ENCODE peak calls at places on chromosomes 13 and 19, in four cellular contexts. E, S, B and W are unnamed samples.
A peak's percentile ranks its signal among the peaks of the same experiment; 100 is the strongest.

GRCh38 chr19:5143471-5144411 is 174.8 kb downstream of the KDM4B start:
- DNase-seq in E (no peak), S (no peak), B (no peak), W (no peak)

GRCh38 chr19:13122980-13123957 is 5.2 kb downstream of the NACC1 start:
- DNase-seq in E (no peak), S (no peak), B (no peak), W (no peak)

GRCh38 chr13:66459143-66459542 is 771.0 kb downstream of the PCDH9 start:
- DNase-seq in E (no peak), S (no peak), B (no peak), W (no peak)

GRCh38 chr13:35871561-35871960 is 259.6 kb downstream of the DCLK1 start:
- DNase-seq in E (no peak), S (no peak), B (no peak), W (no peak)

GRCh38 chr13:92158335-92158734 is 759.9 kb downstream of the GPC5 start:
- DNase-seq in E (no peak), S (peak; percentile 65), B (no peak), W (no peak)

GRCh38 chr13:54373211-54373610 is 1344.6 kb downstream of the OLFM4 start:
- DNase-seq in E (no peak), S (no peak), B (no peak), W (no peak)

GRCh38 chr19:39502640-39503417 is 4.1 kb downstream of the DLL3 start:
- DNase-seq in E (peak; percentile 24), S (peak; percentile 70), B (peak; percentile 87), W (no peak)

GRCh38 chr19:11111117-11111770 is 22.0 kb downstream of the LDLR start:
- DNase-seq in E (no peak), S (no peak), B (no peak), W (no peak)

GRCh38 chr19:10173527-10173926 is 21.2 kb downstream of the DNMT1 start:
- DNase-seq in E (no peak), S (peak; percentile 49), B (no peak), W (no peak)

GRCh38 chr19:7104783-7105447 is 35.4 kb downstream of the ZNF557 start:
- DNase-seq in E (no peak), S (no peak), B (no peak), W (no peak)

GRCh38 chr19:34461375-34462100 is 20.0 kb upstream of the WTIP start:
- DNase-seq in E (no peak), S (peak; percentile 51), B (peak; percentile 31), W (no peak)

GRCh38 chr13:97753942-97754670 is 199.4 kb upstream of the IPO5 start:
- DNase-seq in E (no peak), S (no peak), B (no peak), W (no peak)

GRCh38 chr19:27997069-27997468 is 1215.9 kb downstream of the UQCRFS1 start:
- DNase-seq in E (no peak), S (no peak), B (no peak), W (no peak)

GRCh38 chr13:41411536-41411935 is 45.8 kb upstream of the RGCC start:
- DNase-seq in E (peak; percentile 26), S (peak; percentile 68), B (no peak), W (no peak)

GRCh38 chr13:106561551-106562170 is 6.3 kb downstream of the ARGLU1 start:
- DNase-seq in E (peak; percentile 52), S (peak; percentile 31), B (no peak), W (no peak)
- H3K4me3 ChIP-seq in E (peak overlapping the region; percentile 2), S (no peak overlapping the region), B (no peak overlapping the region), W (no peak overlapping the region)

GRCh38 chr13:33279414-33279813 is 6.1 kb downstream of the STARD13 start:
- DNase-seq in E (no peak), S (no peak), B (no peak), W (no peak)
- H3K4me3 ChIP-seq in E (no peak overlapping the region), S (no peak overlapping the region), B (no peak overlapping the region), W (no peak overlapping the region)

DNA sequence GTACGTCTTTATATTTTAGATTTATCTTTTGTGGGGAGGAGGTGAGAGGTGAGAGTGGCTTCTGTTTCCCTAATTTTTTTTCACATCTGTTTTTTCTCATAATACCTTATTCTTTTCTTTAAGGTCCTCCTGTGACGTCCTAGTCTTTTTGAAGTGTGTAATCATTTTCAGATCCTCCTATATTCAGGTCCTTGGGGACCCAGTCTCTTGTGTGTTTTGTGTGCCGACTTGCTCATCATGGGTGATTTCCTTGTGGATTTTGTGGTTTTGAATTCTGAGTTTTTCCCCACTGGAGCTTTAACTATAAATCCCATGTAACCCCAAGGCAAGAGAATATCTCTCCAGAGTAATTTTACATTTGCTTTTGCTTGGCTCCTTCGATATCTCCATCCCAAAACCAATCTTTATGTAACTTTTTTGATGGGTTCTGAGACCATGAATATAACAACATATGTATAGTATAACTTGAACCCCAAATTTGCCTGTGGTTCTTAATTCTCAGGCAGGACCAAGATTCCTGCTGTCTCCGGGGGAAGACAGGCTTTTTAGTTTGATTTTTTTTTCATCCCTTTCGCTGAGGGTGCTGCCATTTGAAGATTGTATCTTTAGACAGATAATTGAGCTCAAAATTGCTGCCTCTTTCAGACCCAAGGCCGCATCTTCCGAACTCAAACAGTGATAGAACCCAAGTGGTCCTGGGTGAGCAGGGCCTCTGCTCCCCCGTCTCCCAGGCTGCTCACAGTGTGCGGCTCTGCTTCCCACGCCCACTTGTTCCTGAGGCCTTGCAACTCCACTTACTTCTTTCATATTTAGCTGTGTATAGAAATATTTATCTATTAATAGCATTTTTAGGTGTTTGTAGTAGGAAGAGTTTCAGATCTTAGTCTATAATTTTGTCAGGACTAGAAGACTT is 59.1 kb upstream of the GPR183 start:
- DNase-seq in E (no peak), S (no peak), B (peak; percentile 57), W (no peak)
- H3K4me3 ChIP-seq in E (no peak overlapping the region), S (no peak overlapping the region), B (no peak overlapping the region), W (no peak overlapping the region)

GRCh38 chr13:114229486-114229885 is 5.2 kb upstream of the CDC16 start:
- DNase-seq in E (no peak), S (no peak), B (no peak), W (no peak)

GRCh38 chr13:114234266-114234644 is 442 bp upstream of the CDC16 start:
- DNase-seq in E (no peak), S (no peak), B (no peak), W (no peak)

GRCh38 chr13:114230117-114230516 is 4.6 kb upstream of the CDC16 start:
- DNase-seq in E (no peak), S (peak; percentile 65), B (no peak), W (no peak)

GRCh38 chr13:114230575-114230974 is 4.1 kb upstream of the CDC16 start:
- DNase-seq in E (no peak), S (no peak), B (no peak), W (no peak)

GRCh38 chr13:114231886-114232285 is 2.8 kb upstream of the CDC16 start:
- DNase-seq in E (no peak), S (no peak), B (no peak), W (no peak)
- H3K4me3 ChIP-seq in E (no peak overlapping the region), S (no peak overlapping the region), B (no peak overlapping the region), W (no peak overlapping the region)

GRCh38 chr19:45151821-45152503 is 8.8 kb downstream of the NKPD1 start:
- DNase-seq in E (no peak), S (no peak), B (no peak), W (no peak)

GRCh38 chr19:45154064-45154827 is 6.5 kb downstream of the NKPD1 start:
- DNase-seq in E (no peak), S (peak; percentile 96), B (no peak), W (no peak)

GRCh38 chr19:45150731-45151725 is 9.8 kb downstream of the NKPD1 start:
- DNase-seq in E (no peak), S (no peak), B (no peak), W (no peak)

GRCh38 chr19:45153339-45154063 is 7.3 kb downstream of the NKPD1 start:
- DNase-seq in E (peak; percentile 17), S (peak; percentile 56), B (no peak), W (no peak)

DNA sequence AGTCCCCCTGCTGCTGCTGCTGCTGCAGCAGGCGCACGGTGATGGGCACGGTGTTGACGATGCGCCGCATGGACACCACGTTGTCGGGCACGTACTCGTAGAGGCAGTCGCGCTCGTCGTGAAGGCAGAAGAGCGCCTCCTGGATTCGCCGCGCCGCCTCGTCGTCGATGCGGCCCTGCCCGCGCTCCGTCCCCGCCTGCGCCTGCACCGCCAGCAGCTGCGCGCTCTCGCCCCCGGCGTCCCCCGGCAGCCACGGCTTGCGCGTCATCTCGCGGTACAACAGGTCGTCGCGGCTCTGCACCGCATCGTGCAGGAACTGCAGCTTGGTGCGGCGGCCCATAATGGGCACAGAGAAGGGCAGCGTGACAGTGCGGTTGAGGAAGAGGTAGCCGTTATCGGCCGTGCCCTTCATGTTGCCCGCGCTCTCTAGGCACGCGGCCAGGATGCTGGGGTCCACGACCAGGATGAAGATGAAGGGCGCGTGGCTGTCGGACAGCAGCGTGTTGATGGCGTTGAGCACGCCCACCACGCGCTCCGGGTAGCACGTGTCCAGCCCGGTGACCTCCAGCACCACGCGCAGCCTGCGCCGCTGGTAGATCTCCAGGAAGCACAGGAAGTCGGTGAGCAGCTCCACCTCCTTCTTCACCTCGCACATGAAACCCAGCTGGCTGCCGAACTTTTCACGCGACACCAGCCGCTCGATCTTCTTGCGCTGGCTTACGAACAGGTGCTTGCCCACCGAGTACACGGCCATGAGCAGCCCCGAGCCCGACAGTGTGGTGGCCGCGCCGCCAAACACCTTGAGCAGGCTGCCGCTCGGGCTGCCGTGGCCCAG is 8.1 kb downstream of the NKPD1 start:
- DNase-seq in E (peak; percentile 42), S (peak; percentile 59), B (peak; percentile 90), W (no peak)
- H3K4me3 ChIP-seq in E (peak overlapping the region; percentile 41), S (no peak overlapping the region), B (no peak overlapping the region), W (peak overlapping the region; percentile 32)

GRCh38 chr19:3657395-3657769 is 30.8 kb upstream of the CACTIN start:
- DNase-seq in E (no peak), S (no peak), B (no peak), W (no peak)

GRCh38 chr19:3656073-3656746 is 29.6 kb upstream of the CACTIN start:
- DNase-seq in E (no peak), S (peak; percentile 27), B (no peak), W (no peak)

GRCh38 chr19:3656747-3657394 is 30.3 kb upstream of the CACTIN start:
- DNase-seq in E (no peak), S (no peak), B (no peak), W (no peak)

GRCh38 chr19:3653865-3654513 is 27.4 kb upstream of the CACTIN start:
- DNase-seq in E (no peak), S (no peak), B (no peak), W (no peak)

DNA sequence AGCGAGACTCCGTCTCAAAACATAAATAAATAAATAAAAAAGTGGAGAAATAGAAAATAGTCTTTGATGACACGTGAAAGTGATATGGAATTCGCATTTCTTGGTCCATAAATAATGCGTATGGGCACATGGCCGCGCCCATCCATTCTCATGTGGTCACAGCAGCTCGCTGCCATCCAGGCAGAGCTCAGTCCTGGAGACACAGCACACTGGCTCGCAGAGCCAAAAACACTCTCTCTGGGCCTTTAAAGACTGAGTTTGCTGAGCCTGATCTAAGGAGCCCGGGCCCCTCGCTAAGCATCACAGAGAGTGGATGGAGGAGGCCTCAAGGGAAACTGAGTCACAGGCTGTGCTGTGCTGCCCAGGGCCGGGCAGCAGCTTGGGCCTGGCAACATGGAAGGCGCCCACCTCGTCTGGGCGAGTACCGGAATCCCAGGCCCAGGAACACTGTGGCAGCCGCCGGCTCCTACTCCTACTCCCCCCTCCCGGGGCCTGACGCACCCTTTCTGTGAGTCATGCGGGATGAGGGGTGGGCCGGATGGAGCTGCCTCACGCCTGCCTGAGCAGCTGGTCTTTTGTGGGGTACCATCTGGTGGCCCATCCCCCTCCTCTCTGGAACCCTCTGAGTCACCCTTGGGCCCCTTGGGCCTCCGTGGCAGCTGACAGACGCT is 28.9 kb upstream of the CACTIN start:
- DNase-seq in E (no peak), S (peak; percentile 94), B (no peak), W (no peak)
- H3K4me3 ChIP-seq in E (no peak overlapping the region), S (no peak overlapping the region), B (no peak overlapping the region), W (no peak overlapping the region)